ENCODE peak calls at places on chromosomes 6 and 20, in eight cellular contexts. A is AG09319, F is sigmoid colon, Y is NB4, R is RPMI7951, C is NCI-H187, B is AG08395, U is lung microvascular endothelial cell. T is an unnamed sample.

GRCh38 chr20:38601216-38602184 is at the start of gene ARHGAP40:
- DNase-seq in A (no peak), F (no peak), Y (peak), R (no peak), C (no peak), B (no peak), U (peak), T (peak)

GRCh38 chr6:30344868-30345671 is at the start of gene RPP21:
- DNase-seq in A (no peak), F (peak), Y (peak), R (peak), C (peak), B (peak), U (peak), T (peak)

GRCh38 chr20:39571171-39571570 is 609.0 kb downstream of the DHX35 start:
- DNase-seq in A (no peak), F (no peak), Y (no peak), R (no peak), C (no peak), B (no peak), U (no peak), T (no peak)

GRCh38 chr6:3455490-3456394 is 1.1 kb downstream of the SLC22A23 start:
- DNase-seq in A (no peak), F (peak), Y (no peak), R (no peak), C (no peak), B (no peak), U (peak), T (no peak)

GRCh38 chr6:41497573-41497972 is 48.6 kb upstream of the FOXP4 start:
- DNase-seq in A (no peak), F (no peak), Y (no peak), R (no peak), C (no peak), B (no peak), U (no peak), T (no peak)

GRCh38 chr6:169008641-169009040 is 245.0 kb downstream of the THBS2 start:
- DNase-seq in A (no peak), F (no peak), Y (peak), R (peak), C (peak), B (no peak), U (no peak), T (no peak)

GRCh38 chr6:26103770-26104456 is 16.7 kb downstream of the HFE start:
- DNase-seq in A (peak), F (peak), Y (peak), R (peak), C (peak), B (peak), U (peak), T (peak)

GRCh38 chr6:36382976-36383375 is 4.5 kb downstream of the ETV7 start:
- DNase-seq in A (no peak), F (peak), Y (no peak), R (no peak), C (no peak), B (no peak), U (no peak), T (no peak)

GRCh38 chr6:47400581-47400980 is 77.0 kb upstream of the CD2AP start:
- DNase-seq in A (no peak), F (no peak), Y (no peak), R (no peak), C (no peak), B (no peak), U (no peak), T (no peak)

GRCh38 chr6:7727951-7728854 is 2.3 kb downstream of the BMP6 start:
- DNase-seq in A (no peak), F (no peak), Y (peak), R (no peak), C (no peak), B (no peak), U (peak), T (peak)

GRCh38 chr6:120077489-120077888 is 727.9 kb upstream of the MAN1A1 start:
- DNase-seq in A (no peak), F (no peak), Y (no peak), R (peak), C (no peak), B (peak), U (no peak), T (no peak)

GRCh38 chr6:158803733-158804143 is 15.4 kb downstream of the EZR start:
- DNase-seq in A (no peak), F (no peak), Y (peak), R (peak), C (no peak), B (peak), U (peak), T (peak)

GRCh38 chr6:159071843-159072769 is 27.3 kb upstream of the TAGAP start:
- DNase-seq in A (no peak), F (no peak), Y (no peak), R (no peak), C (no peak), B (no peak), U (no peak), T (peak)

GRCh38 chr20:4014031-4014474 is 1.3 kb downstream of the RNF24 start:
- DNase-seq in A (peak), F (no peak), Y (peak), R (peak), C (peak), B (peak), U (peak), T (peak)

GRCh38 chr20:41142241-41142640 is 4.9 kb downstream of the PLCG1 start:
- DNase-seq in A (no peak), F (no peak), Y (no peak), R (no peak), C (no peak), B (no peak), U (no peak), T (peak)

GRCh38 chr6:157764346-157765068 is 58.5 kb upstream of the SNX9 start:
- DNase-seq in A (peak), F (peak), Y (peak), R (peak), C (no peak), B (peak), U (peak), T (peak)

GRCh38 chr6:84773431-84774173 is 9.2 kb upstream of the TBX18 start:
- DNase-seq in A (no peak), F (no peak), Y (no peak), R (peak), C (no peak), B (peak), U (peak), T (no peak)

GRCh38 chr6:36025932-36026327 is 1.5 kb upstream of the SLC26A8 start:
- DNase-seq in A (no peak), F (no peak), Y (no peak), R (peak), C (no peak), B (peak), U (peak), T (no peak)

GRCh38 chr6:163346529-163346961 is 68.0 kb upstream of the QKI start:
- DNase-seq in A (no peak), F (no peak), Y (no peak), R (no peak), C (no peak), B (no peak), U (no peak), T (no peak)

GRCh38 chr6:155089746-155090145 is 94.6 kb downstream of the TIAM2 start:
- DNase-seq in A (no peak), F (no peak), Y (no peak), R (no peak), C (no peak), B (no peak), U (no peak), T (no peak)

GRCh38 chr20:36202891-36203338 is 33.4 kb upstream of the AAR2 start:
- DNase-seq in A (peak), F (peak), Y (peak), R (peak), C (peak), B (peak), U (peak), T (peak)

GRCh38 chr6:142943746-142944125 is 1.2 kb downstream of the HIVEP2 start:
- DNase-seq in A (no peak), F (no peak), Y (peak), R (peak), C (no peak), B (peak), U (peak), T (peak)